ENCODE peak calls at places on chromosomes 11 and 22, in six cellular contexts. N, M, P, X, A and F are unnamed samples. For H3K4me1 and H3K9me3, the result is how much of the 10 kb centered on the place peaks cover.

GRCh38 chr22:43129426-43130425 is 13.5 kb downstream of the MCAT start:
- DNase-seq in N (no peak), M (no peak), P (no peak), X (no peak), A (no peak), F (no peak)

GRCh38 chr11:26088391-26088790 is 243.5 kb upstream of the ANO3 start:
- DNase-seq in N (no peak), M (no peak), P (no peak), X (peak), A (no peak), F (no peak)

GRCh38 chr11:74373382-74373781 is 24.9 kb downstream of the PGM2L1 start:
- DNase-seq in N (no peak), M (no peak), P (no peak), X (peak), A (no peak), F (no peak)

GRCh38 chr11:62573006-62573591 is 592 bp downstream of the EEF1G start:
- DNase-seq in N (no peak), M (peak), P (no peak), X (peak), A (no peak), F (peak)

GRCh38 chr22:19984201-19984753 is 32.3 kb downstream of the ARVCF start:
- DNase-seq in N (no peak), M (peak), P (no peak), X (peak), A (no peak), F (no peak)

GRCh38 chr11:86637976-86638375 is 34.4 kb downstream of the ME3 start:
- DNase-seq in N (no peak), M (no peak), P (no peak), X (no peak), A (no peak), F (no peak)

GRCh38 chr11:91248199-91248807 is 976.3 kb upstream of the FAT3 start:
- DNase-seq in N (no peak), M (no peak), P (peak), X (peak), A (no peak), F (no peak)

GRCh38 chr11:86365566-86365965 is 9.1 kb upstream of the CCDC81 start:
- DNase-seq in N (no peak), M (no peak), P (no peak), X (peak), A (no peak), F (no peak)

GRCh38 chr11:75635009-75635909 is 33.6 kb downstream of the MAP6 start:
- DNase-seq in N (no peak), M (peak), P (peak), X (peak), A (no peak), F (no peak)

GRCh38 chr11:86182976-86183584 is 61.5 kb upstream of the EED start:
- DNase-seq in N (peak), M (no peak), P (peak), X (no peak), A (no peak), F (peak)

GRCh38 chr11:9351956-9352355 is 32.5 kb upstream of the IPO7 start:
- DNase-seq in N (no peak), M (no peak), P (no peak), X (no peak), A (no peak), F (no peak)

GRCh38 chr11:9577551-9577950 is 4.1 kb downstream of the WEE1 start:
- DNase-seq in N (no peak), M (no peak), P (no peak), X (peak), A (no peak), F (no peak)

GRCh38 chr11:117230286-117230961 is 1.4 kb downstream of the PCSK7 start:
- DNase-seq in N (peak), M (peak), P (no peak), X (no peak), A (no peak), F (peak)

GRCh38 chr11:117610045-117610444 is 187.0 kb downstream of the DSCAML1 start:
- DNase-seq in N (no peak), M (no peak), P (no peak), X (no peak), A (no peak), F (no peak)

GRCh38 chr11:57787920-57788716 is 26.5 kb downstream of the CTNND1 start:
- DNase-seq in N (no peak), M (no peak), P (no peak), X (peak), A (no peak), F (no peak)

GRCh38 chr11:59187587-59187986 is 15.7 kb downstream of the DTX4 start:
- DNase-seq in N (no peak), M (peak), P (peak), X (peak), A (peak), F (no peak)

GRCh38 chr11:31958086-31958735 is 132.7 kb upstream of the RCN1 start:
- DNase-seq in N (peak), M (no peak), P (peak), X (peak), A (peak), F (peak)

GRCh38 chr11:36231300-36231699 is 57.9 kb downstream of the COMMD9 start:
- DNase-seq in N (no peak), M (no peak), P (no peak), X (peak), A (no peak), F (no peak)

GRCh38 chr22:37282385-37282677 is at the start of gene CYTH4:
- DNase-seq in N (peak), M (peak), P (peak), X (no peak), A (peak), F (peak)

GRCh38 chr22:38485783-38486182 is 17.9 kb downstream of the KDELR3 start:
- DNase-seq in N (no peak), M (peak), P (no peak), X (no peak), A (no peak), F (no peak)

GRCh38 chr11:12853652-12854296 is 155.3 kb upstream of the RASSF10 start:
- DNase-seq in N (no peak), M (no peak), P (peak), X (no peak), A (no peak), F (no peak)

GRCh38 chr11:132312616-132313210 is 942.3 kb downstream of the NTM start:
- DNase-seq in N (no peak), M (no peak), P (no peak), X (peak), A (no peak), F (no peak)

GRCh38 chr22:25795437-25795836 is 53.4 kb downstream of the MYO18B start:
- DNase-seq in N (no peak), M (no peak), P (no peak), X (no peak), A (no peak), F (no peak)

GRCh38 chr11:77883775-77884174 is 62.8 kb downstream of the AAMDC start:
- DNase-seq in N (no peak), M (no peak), P (no peak), X (no peak), A (no peak), F (no peak)

GRCh38 chr11:1333860-1334259 is 24.4 kb upstream of the TOLLIP start:
- DNase-seq in N (no peak), M (no peak), P (no peak), X (no peak), A (no peak), F (no peak)

GRCh38 chr22:42763965-42764480 is 43.4 kb upstream of the A4GALT start:
- DNase-seq in N (no peak), M (no peak), P (no peak), X (no peak), A (no peak), F (no peak)

GRCh38 chr11:77819921-77820564 is 479 bp downstream of the RSF1 start:
- DNase-seq in N (peak), M (peak), P (peak), X (peak), A (peak), F (no peak)

GRCh38 chr11:17479284-17480214 is 2.9 kb upstream of the ABCC8 start:
- DNase-seq in N (no peak), M (no peak), P (peak), X (peak), A (no peak), F (no peak)

GRCh38 chr22:29907753-29908515 is 25.0 kb downstream of the MTMR3 start:
- DNase-seq in N (peak), M (no peak), P (peak), X (peak), A (peak), F (no peak)

DNA sequence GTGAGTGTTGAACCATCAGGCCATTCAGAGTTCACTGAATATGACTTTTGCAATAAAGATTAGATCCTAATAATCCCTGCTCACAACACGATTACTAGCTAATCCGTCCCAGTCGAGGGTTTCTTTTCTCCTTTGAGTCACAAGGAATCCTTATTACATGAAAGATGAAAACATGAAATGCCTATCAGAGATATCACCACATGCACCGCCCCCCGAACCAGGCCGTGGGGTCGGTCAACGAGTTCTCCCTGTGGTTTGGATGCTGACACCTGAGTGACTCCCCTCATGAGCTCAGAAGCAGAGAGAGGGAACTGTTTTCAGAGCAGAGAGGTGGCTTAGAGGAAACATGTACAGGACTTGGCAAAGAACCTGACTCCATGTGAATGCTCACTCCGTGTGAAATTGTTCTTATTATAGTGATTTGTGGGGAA is 263.3 kb downstream of the ETS1 start:
- DNase-seq in N (peak), M (no peak), P (no peak), X (no peak), A (no peak), F (peak)
- H3K4me1 ChIP-seq in N (half or more), M (under half), P (under half), X (under half), A (under half), F (half or more)

GRCh38 chr22:48265000-48265625 is 1502.7 kb downstream of the TBC1D22A start:
- DNase-seq in N (no peak), M (no peak), P (no peak), X (no peak), A (no peak), F (no peak)

GRCh38 chr22:48263431-48263765 is 1500.9 kb downstream of the TBC1D22A start:
- DNase-seq in N (no peak), M (no peak), P (no peak), X (no peak), A (no peak), F (no peak)

GRCh38 chr22:48264586-48264985 is 1502.1 kb downstream of the TBC1D22A start:
- DNase-seq in N (no peak), M (no peak), P (no peak), X (no peak), A (no peak), F (no peak)

GRCh38 chr22:48262596-48263430 is 1500.4 kb downstream of the TBC1D22A start:
- DNase-seq in N (no peak), M (no peak), P (no peak), X (no peak), A (no peak), F (no peak)

DNA sequence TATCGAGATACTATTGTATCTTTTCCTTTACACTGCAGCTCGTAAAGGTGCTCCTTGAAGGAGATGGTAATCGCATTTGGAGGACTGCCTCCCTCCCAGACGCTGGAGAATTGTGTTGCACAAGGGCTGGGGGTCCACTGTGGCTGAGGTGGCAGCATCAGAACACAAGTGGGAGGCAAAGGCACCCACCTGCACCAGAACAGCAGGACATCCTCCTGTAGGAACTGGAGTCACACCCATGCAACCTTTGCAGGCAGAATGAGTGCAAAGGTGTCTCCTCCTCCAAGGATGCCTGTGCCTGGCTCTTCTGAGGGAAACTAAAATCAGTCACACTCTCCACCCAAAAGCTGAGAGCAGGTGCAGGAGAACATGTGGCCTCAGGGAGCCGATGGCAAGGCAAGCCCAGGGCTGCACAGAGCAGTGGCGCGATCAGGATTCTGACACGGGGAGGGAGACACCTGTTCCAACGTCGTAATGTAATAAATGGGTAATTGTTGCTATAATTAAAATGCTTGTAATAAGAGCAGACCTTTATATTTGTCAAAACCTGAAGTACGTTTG is 1501.4 kb downstream of the TBC1D22A start:
- DNase-seq in N (no peak), M (no peak), P (no peak), X (no peak), A (no peak), F (no peak)
- H3K9me3 ChIP-seq in N (under half), M (under half), P (under half), X (under half), A (under half), F (under half)

GRCh38 chr22:35381424-35381772 is 502 bp downstream of the HMOX1 start:
- DNase-seq in N (no peak), M (no peak), P (no peak), X (no peak), A (no peak), F (no peak)

GRCh38 chr22:35380537-35381423 is at the start of gene HMOX1:
- DNase-seq in N (peak), M (peak), P (peak), X (peak), A (peak), F (peak)

GRCh38 chr22:35379146-35379993 is 1.5 kb upstream of the HMOX1 start:
- DNase-seq in N (no peak), M (no peak), P (peak), X (no peak), A (no peak), F (no peak)

GRCh38 chr22:35378547-35379078 is 2.3 kb upstream of the HMOX1 start:
- DNase-seq in N (no peak), M (no peak), P (no peak), X (no peak), A (no peak), F (no peak)

DNA sequence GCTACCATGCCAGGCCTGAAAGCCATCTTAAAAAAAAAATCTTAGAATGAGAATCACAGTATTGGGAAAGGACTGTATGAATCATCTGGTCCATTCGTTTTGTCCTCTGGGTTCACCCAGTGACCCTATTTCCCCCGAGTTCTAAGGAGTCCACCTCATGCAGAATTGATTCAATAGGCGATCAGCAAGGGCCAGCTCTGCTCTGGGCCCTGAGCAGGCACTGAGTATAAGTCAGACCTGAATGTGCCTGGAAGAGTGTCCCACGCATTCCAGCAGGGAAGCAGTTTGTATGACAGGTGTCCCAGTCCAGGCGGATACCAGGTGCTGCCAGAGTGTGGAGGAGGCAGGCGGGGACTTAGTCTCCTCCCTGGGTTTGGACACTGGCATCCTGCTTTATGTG is 883 bp upstream of the HMOX1 start:
- DNase-seq in N (no peak), M (no peak), P (peak), X (peak), A (no peak), F (no peak)
- H3K4me1 ChIP-seq in N (under half), M (under half), P (under half), X (half or more), A (under half), F (under half)

DNA sequence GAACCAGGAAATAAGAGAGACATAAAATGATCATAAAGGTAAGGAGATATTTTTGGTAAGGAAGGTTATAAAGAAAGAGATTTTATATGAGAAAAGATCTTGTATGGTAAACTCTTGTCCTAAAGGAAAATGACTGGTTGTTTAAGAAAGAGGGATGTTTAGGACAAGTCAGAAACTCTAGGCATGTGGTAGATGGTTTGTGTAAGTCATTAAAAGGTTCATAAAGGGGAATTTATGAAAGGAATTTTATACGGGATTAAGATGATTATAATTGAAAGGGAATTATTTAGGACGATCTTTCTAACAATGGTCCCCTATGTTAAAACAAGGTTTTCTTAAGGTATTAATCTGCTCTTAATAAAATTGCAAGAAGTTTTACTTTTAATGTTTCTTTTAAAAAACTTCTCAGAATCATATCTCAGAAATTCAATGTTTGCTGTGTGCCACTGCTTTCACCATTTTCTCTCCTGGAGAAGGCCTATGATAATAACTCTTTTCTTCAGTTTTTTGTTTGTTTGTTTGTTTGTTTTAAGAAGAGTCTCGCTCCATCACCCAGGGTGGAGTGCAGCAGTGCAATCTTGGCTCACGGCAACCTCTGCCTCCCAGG is 13.8 kb upstream of the FBLN1 start:
- DNase-seq in N (no peak), M (no peak), P (no peak), X (no peak), A (no peak), F (no peak)
- H3K9me3 ChIP-seq in N (under half), M (under half), P (under half), X (under half), A (under half), F (under half)